ENCODE peak calls at places on chromosomes 4 and X, in nine cellular contexts. P, C, H, F, M, G, S, V and L are unnamed samples.

GRCh38 chr4:97153042-97153441 is 990.2 kb downstream of the STPG2 start:
- DNase-seq in H (no peak), F (no peak), S (no peak), G (peak), V (no peak), P (no peak), M (no peak), C (no peak), L (no peak)

GRCh38 chr4:6204871-6205583 is 4.7 kb upstream of the JAKMIP1 start:
- DNase-seq in F (no peak), H (no peak), G (no peak), V (no peak), P (no peak), C (no peak), M (no peak), S (no peak), L (no peak)

GRCh38 chr4:1658581-1658980 is 25.5 kb downstream of the FAM53A start:
- DNase-seq in M (no peak), F (no peak), V (no peak), P (no peak), C (no peak), G (no peak), H (no peak), S (no peak), L (no peak)

GRCh38 chr4:53908661-53909078 is 155.7 kb downstream of the CHIC2 start:
- DNase-seq in M (no peak), S (peak), G (peak), F (peak), V (no peak), H (peak), P (peak), C (peak), L (no peak)

GRCh38 chr4:159055851-159056250 is 47.0 kb upstream of the RAPGEF2 start:
- DNase-seq in V (no peak), P (no peak), M (no peak), S (no peak), C (no peak), F (no peak), G (no peak), H (no peak), L (no peak)

GRCh38 chrX:149831473-149831872 is 49.5 kb upstream of the MAGEA8 start:
- DNase-seq in F (no peak), G (no peak), P (no peak), C (no peak), H (no peak), S (no peak), M (no peak), V (no peak), L (no peak)

GRCh38 chrX:154348646-154349358 is 25.6 kb downstream of the FLNA start:
- DNase-seq in H (no peak), M (peak), G (no peak), C (no peak), P (no peak), V (no peak), F (no peak), S (no peak), L (no peak)

GRCh38 chrX:120727911-120728310 is 98.1 kb upstream of the C1GALT1C1 start:
- DNase-seq in H (no peak), S (no peak), F (no peak), V (no peak), M (no peak), C (no peak), G (no peak), P (no peak), L (no peak)

GRCh38 chr4:97558204-97558804 is 585.0 kb downstream of the STPG2 start:
- DNase-seq in V (no peak), S (no peak), M (no peak), F (no peak), P (no peak), G (no peak), C (no peak), H (no peak), L (no peak)

GRCh38 chr4:54541426-54542118 is 116.2 kb upstream of the KIT start:
- DNase-seq in V (no peak), C (peak), P (no peak), S (no peak), F (no peak), G (peak), M (no peak), H (no peak), L (no peak)

GRCh38 chrX:2521927-2522386 is 21.2 kb upstream of the DHRSX start:
- DNase-seq in M (no peak), V (no peak), F (no peak), S (no peak), P (peak), H (no peak), C (no peak), G (no peak), L (no peak)

GRCh38 chrX:153379508-153379907 is 21.6 kb downstream of the PNMA6E start:
- DNase-seq in G (no peak), C (no peak), V (peak), S (no peak), P (no peak), F (no peak), M (no peak), H (no peak), L (no peak)

GRCh38 chrX:43655151-43655676 is 885 bp upstream of the MAOA start:
- DNase-seq in G (peak), F (peak), P (no peak), S (peak), V (peak), M (peak), C (no peak), H (no peak), L (no peak)

GRCh38 chrX:110315541-110315940 is 2.3 kb downstream of the AMMECR1 start:
- DNase-seq in P (no peak), V (no peak), G (no peak), M (no peak), H (no peak), C (no peak), S (no peak), F (no peak), L (no peak)

GRCh38 chrX:16320765-16321355 is 153.6 kb downstream of the MAGEB17 start:
- DNase-seq in F (no peak), M (no peak), V (no peak), P (no peak), G (peak), H (no peak), C (no peak), S (no peak), L (no peak)

GRCh38 chr4:30619679-30620078 is 100.5 kb upstream of the PCDH7 start:
- DNase-seq in F (no peak), C (no peak), V (no peak), H (no peak), S (no peak), P (no peak), M (no peak), G (peak), L (no peak)

GRCh38 chrX:83501540-83501939 is 6.5 kb upstream of the POU3F4 start:
- DNase-seq in H (no peak), V (no peak), M (no peak), F (no peak), P (no peak), S (no peak), G (no peak), C (no peak), L (no peak)

GRCh38 chr4:152534541-152535231 is 1.2 kb downstream of the FBXW7 start:
- DNase-seq in F (no peak), V (no peak), S (peak), H (peak), C (no peak), G (peak), M (no peak), P (no peak), L (peak)

GRCh38 chr4:44965446-44966095 is 239.2 kb upstream of the GNPDA2 start:
- DNase-seq in P (no peak), F (no peak), C (no peak), G (no peak), S (no peak), M (no peak), H (no peak), V (no peak), L (no peak)

GRCh38 chr4:87090305-87090704 is 130.1 kb downstream of the KLHL8 start:
- DNase-seq in C (no peak), G (no peak), M (no peak), V (no peak), P (no peak), S (no peak), H (no peak), F (no peak), L (no peak)

GRCh38 chr4:1049591-1049905 is 38.1 kb downstream of the FGFRL1 start:
- DNase-seq in C (no peak), G (no peak), F (no peak), P (no peak), M (no peak), S (no peak), H (peak), V (no peak), L (no peak)

GRCh38 chrX:16187024-16187698 is 19.9 kb downstream of the MAGEB17 start:
- DNase-seq in S (no peak), G (no peak), V (no peak), M (no peak), F (no peak), H (no peak), C (no peak), P (no peak), L (no peak)

GRCh38 chrX:48940404-48940955 is 16.9 kb downstream of the OTUD5 start:
- DNase-seq in H (no peak), V (no peak), C (no peak), M (no peak), P (no peak), S (no peak), F (no peak), G (no peak), L (no peak)

DNA sequence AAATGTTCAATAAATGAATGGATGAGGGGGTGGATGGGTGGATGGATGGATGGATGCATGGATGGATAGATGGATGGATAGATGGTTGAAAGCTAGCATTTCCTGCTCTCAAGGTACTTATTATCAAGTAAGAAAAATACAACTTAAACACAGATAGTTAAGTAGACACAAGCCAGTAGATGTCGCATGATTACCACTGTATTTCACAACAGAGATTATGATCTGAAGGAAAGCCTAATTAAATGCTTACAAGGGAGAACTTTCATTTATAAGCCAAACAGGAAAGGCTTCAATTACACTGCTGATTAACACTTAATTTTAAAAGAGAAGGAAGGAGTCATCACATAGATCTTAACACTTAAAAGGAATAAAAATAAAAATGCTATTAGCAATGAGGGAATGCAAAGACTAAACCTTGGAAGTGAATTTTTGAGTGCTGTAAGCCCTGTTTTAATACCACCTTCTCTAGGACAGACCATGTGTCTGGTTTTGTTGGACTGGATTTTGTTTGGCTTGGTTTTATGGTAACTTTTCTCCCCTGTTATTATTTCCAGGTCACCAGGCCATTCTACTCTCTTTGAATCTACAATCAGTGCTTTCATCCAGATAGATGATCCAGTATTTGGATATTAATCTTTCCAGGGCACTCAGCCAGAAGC is 75.4 kb upstream of the SLC39A8 start:
- DNase-seq in F (no peak), C (no peak), M (no peak), S (no peak), H (no peak), P (no peak), G (peak), V (no peak), L (no peak)
- TF ChIP-seq CTCF in F (no peak), C (peak), M (no peak), S (no peak), H (no peak), P (no peak), G (peak), V (no peak), L (no peak)

DNA sequence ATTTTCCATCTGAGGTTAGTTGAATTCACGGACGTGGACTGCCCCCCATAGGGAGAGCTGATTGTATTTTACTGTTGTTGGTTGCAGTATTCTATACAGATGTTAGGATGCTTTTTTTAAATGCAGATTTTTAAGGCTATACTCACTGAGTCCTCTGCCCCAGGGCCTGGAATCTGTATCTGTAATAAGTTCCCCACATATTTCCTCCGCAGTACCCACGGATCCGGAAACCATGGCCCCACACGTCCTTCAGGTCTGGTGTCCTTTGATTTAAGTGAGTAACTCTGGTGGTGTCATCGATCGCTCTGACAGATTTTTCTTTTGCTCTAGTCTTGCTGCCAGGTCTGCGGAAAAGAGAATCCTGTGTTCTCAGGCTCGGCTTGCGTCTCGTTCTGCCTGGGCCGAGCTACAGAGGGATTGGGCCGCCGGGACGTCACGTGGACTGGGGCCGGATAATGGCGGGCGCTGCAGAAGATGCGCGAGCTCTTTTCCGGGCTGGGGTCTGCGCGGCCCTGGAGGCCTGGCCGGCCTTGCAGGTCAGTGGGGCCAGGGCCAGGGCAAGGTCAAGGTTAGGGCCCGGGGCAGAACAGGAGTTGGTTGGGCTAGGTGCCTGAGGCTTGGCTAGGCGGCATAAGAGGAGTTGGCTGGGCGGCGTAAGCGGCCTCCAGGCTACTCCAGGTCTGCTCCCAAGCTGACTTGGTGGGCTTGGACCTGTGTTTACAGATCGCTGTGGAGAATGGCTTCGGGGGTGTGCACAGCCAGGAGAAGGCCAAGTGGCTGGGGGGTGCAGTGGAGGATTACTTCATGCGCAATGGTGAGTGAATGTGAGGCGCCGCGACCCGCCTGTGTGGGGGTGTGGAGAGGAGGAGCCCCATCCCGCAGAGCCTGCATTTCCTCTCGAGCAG is at the start of gene TSR2:
- DNase-seq in C (peak), V (peak), G (peak), H (peak), P (peak), M (peak), F (peak), S (peak), L (peak)
- TF ChIP-seq CTCF in C (no peak), V (no peak), G (peak), H (no peak), P (no peak), M (no peak), F (peak), S (no peak), L (peak)

GRCh38 chr4:24796632-24797031 is 1.3 kb downstream of the SOD3 start:
- DNase-seq in G (no peak), P (no peak), H (no peak), M (no peak), C (no peak), V (no peak), S (no peak), F (no peak), L (no peak)

GRCh38 chr4:24798036-24798610 is 2.8 kb downstream of the SOD3 start:
- DNase-seq in M (no peak), F (no peak), G (no peak), V (no peak), C (no peak), S (no peak), P (no peak), H (no peak), L (no peak)

GRCh38 chr4:24794111-24794860 is 1.1 kb upstream of the SOD3 start:
- DNase-seq in M (no peak), G (peak), H (no peak), F (no peak), P (no peak), C (peak), S (no peak), V (peak), L (no peak)

GRCh38 chr4:24794916-24795665 is at the start of gene SOD3:
- DNase-seq in H (no peak), M (peak), F (peak), C (no peak), V (peak), G (peak), S (peak), P (no peak), L (no peak)

DNA sequence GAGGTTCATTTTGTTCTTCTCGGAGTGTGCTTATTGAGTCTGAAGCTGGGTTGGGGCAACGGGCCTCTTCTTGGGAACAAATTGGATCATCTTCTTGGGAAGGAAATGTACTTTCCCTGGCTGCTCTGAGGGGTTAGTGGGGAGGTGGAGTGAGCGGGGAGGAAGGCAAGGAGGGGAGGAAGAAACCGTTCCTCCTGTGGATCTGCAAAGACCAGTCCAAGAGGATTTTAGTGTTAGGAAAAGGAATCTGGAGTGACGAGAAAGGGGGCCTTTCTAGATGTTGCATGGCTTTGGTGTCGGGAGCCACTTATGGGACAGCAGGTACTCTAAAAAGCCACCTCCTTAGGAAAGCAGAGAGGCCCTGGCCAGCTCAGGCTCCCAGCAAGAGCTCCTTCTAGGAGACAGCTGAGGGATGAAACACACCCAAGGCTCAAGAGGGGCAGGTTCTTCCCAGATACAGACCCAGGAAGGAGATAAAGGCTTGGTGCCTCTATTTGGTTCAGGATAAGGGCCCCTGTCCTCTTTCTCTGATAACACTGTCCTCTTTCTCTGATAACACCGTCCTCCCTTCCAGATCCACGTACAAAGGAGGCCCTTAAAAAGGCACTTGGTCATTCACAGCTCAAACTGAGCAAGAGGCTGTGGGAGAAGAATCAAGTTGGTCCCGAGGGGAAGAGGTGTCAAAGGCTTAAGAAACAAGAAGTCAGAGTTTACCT is 451 bp downstream of the SOD3 start:
- DNase-seq in P (no peak), V (no peak), M (no peak), C (no peak), H (no peak), S (peak), G (no peak), F (no peak), L (no peak)
- TF ChIP-seq CTCF in P (no peak), V (no peak), M (no peak), C (no peak), H (no peak), S (no peak), G (no peak), F (no peak), L (no peak)

GRCh38 chr4:118742050-118742449 is 56.9 kb downstream of the METTL14 start:
- DNase-seq in S (no peak), C (no peak), M (no peak), G (peak), P (no peak), F (no peak), V (no peak), H (no peak), L (no peak)

GRCh38 chr4:118738090-118738489 is 52.9 kb downstream of the METTL14 start:
- DNase-seq in S (no peak), V (no peak), P (no peak), F (no peak), H (no peak), C (no peak), G (no peak), M (no peak), L (no peak)

GRCh38 chr4:118738999-118739690 is 54.0 kb downstream of the METTL14 start:
- DNase-seq in G (no peak), H (no peak), S (no peak), C (no peak), V (no peak), M (no peak), F (no peak), P (no peak), L (no peak)

GRCh38 chr4:118741456-118741855 is 56.3 kb downstream of the METTL14 start:
- DNase-seq in P (no peak), F (no peak), C (no peak), M (no peak), V (no peak), H (no peak), G (peak), S (no peak), L (no peak)

DNA sequence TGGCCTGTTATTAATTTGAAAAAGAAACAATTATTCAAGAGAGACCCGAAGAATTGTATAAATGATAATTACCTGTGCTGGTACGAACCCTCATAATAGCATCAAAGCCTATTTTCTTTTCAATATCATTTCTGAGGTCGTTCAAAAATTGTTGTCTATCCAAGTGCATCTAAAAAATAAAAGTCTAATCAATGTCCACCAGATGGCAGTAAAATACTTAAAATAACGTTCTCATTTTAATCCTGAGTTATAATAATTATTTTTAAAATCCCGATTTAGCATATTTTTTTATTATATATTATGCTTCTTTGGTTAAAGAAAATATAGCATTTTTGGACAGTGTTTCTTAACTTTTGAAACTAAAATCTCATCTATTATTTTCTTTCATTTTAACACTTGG is 55.7 kb downstream of the METTL14 start:
- DNase-seq in G (peak), P (no peak), H (no peak), C (no peak), F (no peak), S (no peak), V (no peak), M (no peak), L (no peak)
- TF ChIP-seq CTCF in G (peak), P (no peak), H (peak), C (no peak), F (peak), S (peak), V (peak), M (peak), L (peak)

DNA sequence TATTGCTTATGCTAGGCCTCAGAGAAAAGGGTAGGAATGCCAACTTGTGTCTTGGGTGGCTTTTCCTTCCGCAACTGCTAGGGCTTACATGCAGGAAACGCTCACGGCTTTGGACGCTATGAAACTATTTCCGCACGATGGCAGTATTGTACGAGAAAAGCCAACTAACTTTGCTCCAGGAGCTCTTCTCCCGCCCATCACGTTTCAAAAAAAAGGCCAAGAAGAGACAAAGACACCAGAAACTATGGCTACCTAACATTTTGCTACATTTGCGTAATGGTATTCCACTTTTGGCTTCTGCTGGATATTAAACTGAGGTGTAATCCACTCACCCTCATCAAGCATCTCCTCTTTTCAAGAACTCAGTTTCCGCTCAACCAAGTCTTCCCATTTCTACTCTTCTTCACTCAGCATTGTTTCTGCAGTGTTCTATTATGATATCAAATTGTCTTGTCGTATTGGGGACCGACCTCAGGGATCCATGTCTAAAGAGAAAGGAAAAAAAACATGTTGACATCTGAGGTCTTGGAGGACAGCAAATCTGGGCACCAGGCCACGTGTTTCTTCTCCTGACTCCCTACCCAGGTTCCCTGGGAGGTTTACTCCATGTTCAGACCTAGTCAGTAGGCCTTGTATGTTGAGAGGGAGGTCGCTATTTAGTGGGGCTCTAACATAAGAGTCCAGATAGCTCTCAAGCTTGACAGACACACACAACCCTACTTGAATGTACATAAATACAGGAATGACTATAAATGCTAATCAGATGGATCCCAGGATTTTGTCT is 239.4 kb upstream of the STK26 start:
- DNase-seq in F (no peak), P (no peak), G (no peak), C (no peak), S (no peak), H (no peak), M (peak), V (no peak), L (no peak)
- TF ChIP-seq CTCF in F (peak), P (no peak), G (no peak), C (no peak), S (no peak), H (no peak), M (peak), V (no peak), L (no peak)